ENCODE peak calls at places on chromosomes 4 and X, in five cellular contexts. S is breast epithelium; Z is stimulated activated CD8-positive, alpha-beta memory T cell treated with anti-CD3 and anti-CD28 coated beads, Interleukin-4, amount 100 ng/mL, for 48 hours; J is GM23248; Y is SW 1271. X is an unnamed sample.

GRCh38 chrX:69150294-69150960 is 14.8 kb downstream of the PJA1 start:
- DNase-seq in J (no peak), Z (no peak), S (no peak), Y (no peak), X (no peak)

GRCh38 chr4:68079918-68080317 is 49.8 kb downstream of the TMPRSS11F start:
- DNase-seq in Z (no peak), S (no peak), Y (no peak), J (no peak), X (no peak)

GRCh38 chrX:22171287-22172060 is 101.2 kb upstream of the CBLL2 start:
- DNase-seq in Z (no peak), S (no peak), Y (no peak), J (no peak), X (no peak)

GRCh38 chrX:119758682-119759332 is 419 bp downstream of the SOWAHD start:
- DNase-seq in S (no peak), Z (peak), Y (no peak), J (peak), X (peak)

GRCh38 chrX:1387141-1387776 is 4.7 kb downstream of the SLC25A6 start:
- DNase-seq in S (peak), Y (no peak), Z (no peak), J (no peak), X (peak)

GRCh38 chrX:72621619-72622485 is 49.2 kb upstream of the HDAC8 start:
- DNase-seq in J (peak), S (no peak), Z (no peak), Y (peak), X (no peak)

GRCh38 chr4:152460488-152460887 is 75.4 kb downstream of the FBXW7 start:
- DNase-seq in S (no peak), J (peak), Y (peak), Z (no peak), X (no peak)

GRCh38 chrX:144681501-144681900 is 565.8 kb upstream of the SPANXN1 start:
- DNase-seq in Y (peak), J (no peak), S (no peak), Z (no peak), X (no peak)

GRCh38 chrX:152738560-152738959 is 5.0 kb downstream of the MAGEA12 start:
- DNase-seq in Y (no peak), J (no peak), S (no peak), Z (no peak), X (no peak)